ENCODE peak calls at places on chromosomes 1 and 21, in nine cellular contexts. J is osteocyte, Q is MCF 10A, C is pancreas, M is AG09319, F is left ventricle myocardium inferior, T is choroid plexus epithelial cell, K is MM.1S, I is PC-9. W is an unnamed sample.

GRCh38 chr21:38773108-38774061 is 32.3 kb upstream of the ETS2 start:
- DNase-seq in F (no peak), T (peak), J (no peak), M (peak), Q (peak), K (no peak), C (no peak), I (peak), W (no peak)

GRCh38 chr1:168507271-168507670 is 36.5 kb downstream of the XCL2 start:
- DNase-seq in T (no peak), K (no peak), I (no peak), J (no peak), M (no peak), C (no peak), F (no peak), Q (no peak), W (no peak)

GRCh38 chr1:50257940-50258339 is 149.2 kb downstream of the ELAVL4 start:
- DNase-seq in I (no peak), C (no peak), F (no peak), K (no peak), J (no peak), T (no peak), M (no peak), Q (no peak), W (no peak)

GRCh38 chr1:154607084-154607747 is 770 bp downstream of the ADAR start:
- DNase-seq in J (no peak), T (peak), Q (peak), M (no peak), C (no peak), I (peak), K (peak), F (no peak), W (no peak)

GRCh38 chr1:958823-959729 is at the start of gene NOC2L:
- DNase-seq in K (peak), F (peak), J (peak), C (peak), T (peak), Q (peak), M (peak), I (peak), W (peak)

GRCh38 chr1:171486048-171486519 is 754 bp downstream of the PRRC2C start:
- DNase-seq in Q (peak), T (peak), J (no peak), M (peak), C (no peak), K (peak), F (no peak), I (peak), W (peak)

GRCh38 chr1:113966013-113966412 is 13.3 kb upstream of the OLFML3 start:
- DNase-seq in Q (no peak), F (no peak), J (no peak), C (no peak), K (no peak), T (peak), M (no peak), I (no peak), W (no peak)

GRCh38 chr1:22267413-22268257 is 124.7 kb upstream of the WNT4 start:
- DNase-seq in I (no peak), Q (no peak), J (no peak), M (no peak), C (no peak), T (no peak), K (no peak), F (no peak), W (no peak)

GRCh38 chr1:53289050-53289429 is 38.8 kb downstream of the LRP8 start:
- DNase-seq in J (no peak), T (no peak), K (no peak), Q (no peak), C (no peak), F (no peak), M (no peak), I (no peak), W (no peak)

GRCh38 chr1:201404722-201405483 is 5.8 kb upstream of the LAD1 start:
- DNase-seq in C (no peak), K (no peak), T (no peak), Q (no peak), M (no peak), I (no peak), F (no peak), J (no peak), W (no peak)

GRCh38 chr1:206590025-206590834 is 22.0 kb downstream of the EIF2D start:
- DNase-seq in M (no peak), K (no peak), T (peak), J (no peak), F (no peak), C (no peak), I (peak), Q (peak), W (peak)

GRCh38 chr1:62144238-62144831 is 50.3 kb upstream of the L1TD1 start:
- DNase-seq in I (no peak), C (no peak), F (no peak), T (peak), Q (peak), M (peak), J (no peak), K (peak), W (peak)

GRCh38 chr1:223831755-223832636 is 13.8 kb downstream of the TP53BP2 start:
- DNase-seq in Q (peak), J (no peak), K (no peak), T (peak), F (no peak), C (no peak), I (peak), M (no peak), W (no peak)
- TF ChIP-seq CTCF in Q (peak), J (peak), K (no peak), T (no peak), F (no peak), C (no peak), I (no peak), M (no peak), W (no peak)

GRCh38 chr1:24857528-24858133 is 72.4 kb downstream of the RUNX3 start:
- DNase-seq in M (no peak), I (no peak), K (no peak), T (no peak), Q (no peak), F (no peak), J (peak), C (no peak), W (no peak)
- TF ChIP-seq CTCF in M (no peak), I (no peak), K (no peak), T (peak), Q (no peak), F (no peak), J (no peak), C (no peak), W (no peak)

DNA sequence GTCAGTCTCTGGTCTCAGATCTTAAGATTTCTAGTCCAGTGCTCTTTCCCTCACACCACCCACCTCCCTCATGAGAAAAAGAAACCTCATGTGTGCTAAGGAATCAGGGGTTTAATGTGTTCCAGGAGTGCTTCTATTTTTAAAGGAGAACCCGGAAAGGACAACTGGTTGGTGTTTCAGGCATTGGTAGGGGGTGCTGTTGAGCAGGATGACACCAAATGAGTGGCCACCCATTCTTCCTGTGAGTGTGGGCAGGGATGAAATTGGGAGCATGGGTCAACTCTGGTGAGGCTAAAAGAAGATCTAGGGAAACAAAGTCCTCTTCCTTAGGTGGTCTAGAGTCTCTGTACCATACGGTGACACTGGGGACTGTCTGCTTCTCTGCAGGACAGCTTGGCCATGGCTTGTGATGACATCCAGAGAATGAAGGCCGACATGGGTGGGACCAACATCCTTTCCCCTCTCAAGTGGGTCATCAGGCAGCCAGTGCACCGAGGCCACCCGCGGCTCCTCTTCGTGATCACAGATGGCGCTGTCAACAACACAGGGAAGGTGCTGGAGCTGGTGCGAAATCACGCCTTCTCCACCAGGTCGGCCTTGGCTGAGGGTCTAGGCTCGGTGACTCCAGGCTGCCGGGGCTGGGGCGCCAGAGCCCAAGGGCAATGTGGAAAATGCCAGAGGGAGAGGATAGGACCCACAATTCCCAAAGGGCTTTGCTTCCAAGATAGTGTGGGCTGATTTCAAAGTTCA is 39.3 kb downstream of the VWA5B1 start:
- DNase-seq in M (no peak), T (no peak), Q (peak), K (no peak), J (no peak), F (no peak), I (no peak), C (no peak), W (no peak)
- TF ChIP-seq CTCF in M (no peak), T (peak), Q (no peak), K (peak), J (no peak), F (no peak), I (no peak), C (no peak), W (no peak)

DNA sequence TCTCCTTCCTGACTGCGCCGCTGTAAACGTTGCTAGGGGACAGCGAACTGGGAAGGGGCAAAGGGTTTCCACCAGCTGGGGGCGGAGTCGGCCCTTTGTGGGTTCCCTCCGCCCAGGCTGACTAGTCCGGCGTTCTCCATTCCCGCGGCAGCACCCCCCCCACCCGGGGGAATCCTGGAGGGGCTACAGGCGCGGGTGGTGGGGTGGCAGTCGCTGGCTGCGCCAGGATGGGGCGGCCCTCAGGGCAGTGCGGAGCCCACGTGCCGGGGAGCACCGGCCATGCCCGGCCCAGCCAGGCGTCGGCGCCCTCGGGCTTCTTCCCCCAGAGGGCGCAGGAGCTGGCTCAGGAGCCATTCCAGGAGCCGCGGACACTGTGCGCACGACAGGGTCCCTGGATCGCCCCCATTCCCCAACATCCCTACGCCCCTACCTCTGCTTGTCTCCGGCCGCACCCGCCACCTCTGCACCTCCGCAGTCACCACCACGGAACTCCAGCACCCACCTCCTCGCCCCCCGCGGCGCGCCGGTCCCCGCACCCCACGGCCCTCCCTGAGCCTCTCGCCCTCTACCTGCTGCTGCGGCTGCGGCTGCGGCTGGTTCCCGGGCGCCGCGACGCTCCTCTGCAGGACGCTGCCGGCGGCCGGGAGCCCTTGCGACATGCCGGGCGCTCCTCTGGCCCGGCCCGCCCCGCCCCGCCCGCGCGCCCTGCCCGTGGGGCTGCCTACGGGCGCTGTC is 369 bp downstream of the BATF3 start:
- DNase-seq in I (no peak), Q (peak), J (peak), T (peak), M (no peak), C (peak), F (peak), K (peak), W (peak)
- TF ChIP-seq CTCF in I (peak), Q (peak), J (peak), T (peak), M (peak), C (peak), F (peak), K (peak), W (peak)

GRCh38 chr1:84450916-84451315 is 28.1 kb upstream of the RPF1 start:
- DNase-seq in Q (no peak), I (no peak), J (no peak), T (no peak), F (no peak), K (no peak), C (no peak), M (no peak), W (no peak)
- TF ChIP-seq CTCF in Q (no peak), I (no peak), J (no peak), T (no peak), F (no peak), K (no peak), C (no peak), M (no peak), W (no peak)

GRCh38 chr1:2520806-2521205 is 5.6 kb downstream of the PANK4 start:
- DNase-seq in M (no peak), J (no peak), K (no peak), I (no peak), Q (no peak), C (no peak), T (no peak), F (no peak), W (no peak)

GRCh38 chr1:2522230-2522629 is 4.2 kb downstream of the PANK4 start:
- DNase-seq in C (no peak), J (no peak), F (no peak), T (no peak), K (no peak), Q (no peak), M (no peak), I (no peak), W (no peak)

GRCh38 chr1:2523891-2524609 is 2.3 kb downstream of the PANK4 start:
- DNase-seq in C (no peak), I (no peak), F (no peak), J (no peak), T (no peak), K (no peak), M (no peak), Q (no peak), W (no peak)

GRCh38 chr1:2525524-2525895 is 886 bp downstream of the PANK4 start:
- DNase-seq in K (no peak), F (no peak), I (no peak), C (no peak), J (no peak), M (no peak), Q (no peak), T (no peak), W (no peak)

DNA sequence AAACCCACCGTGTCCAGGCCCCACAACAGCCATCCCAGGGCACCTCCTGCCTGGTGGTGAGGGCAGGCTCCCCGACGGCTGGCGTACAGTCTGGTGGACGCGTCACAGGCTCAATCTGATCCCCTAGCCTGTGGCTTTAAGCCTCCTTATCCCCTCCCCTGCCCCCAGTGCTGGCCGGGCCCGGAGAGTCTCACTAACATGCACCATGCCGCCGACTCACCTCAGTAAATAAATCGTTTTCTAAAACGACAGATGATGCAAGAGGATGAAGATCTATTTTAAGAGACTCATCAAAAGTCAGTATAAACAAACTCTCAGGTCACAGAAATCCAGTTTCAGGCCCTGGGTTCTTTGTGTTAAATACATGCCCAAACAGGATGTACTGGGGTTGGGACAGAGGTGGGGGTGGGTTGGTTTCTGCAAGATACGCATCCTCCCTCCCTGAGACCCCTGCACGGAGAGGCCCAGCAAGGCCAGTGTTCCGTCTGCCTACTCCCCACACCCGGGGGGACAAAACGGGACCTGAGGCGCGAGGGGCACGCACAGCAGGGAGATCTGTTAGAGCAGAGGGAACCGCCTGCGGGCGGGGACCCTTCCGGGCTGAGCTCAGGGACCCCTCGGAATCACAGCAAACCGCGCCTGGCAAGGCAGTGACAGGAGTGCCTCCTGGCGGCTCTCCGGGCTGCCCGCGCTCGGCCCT is 3.1 kb downstream of the PANK4 start:
- DNase-seq in Q (no peak), K (no peak), I (no peak), M (no peak), J (no peak), F (no peak), T (no peak), C (no peak), W (no peak)
- TF ChIP-seq CTCF in Q (no peak), K (no peak), I (no peak), M (no peak), J (no peak), F (no peak), T (peak), C (no peak), W (no peak)

GRCh38 chr1:195804547-195804946 is 803.7 kb downstream of the KCNT2 start:
- DNase-seq in J (no peak), F (no peak), I (no peak), M (no peak), T (no peak), K (peak), C (no peak), Q (peak), W (no peak)
- TF ChIP-seq CTCF in J (peak), F (no peak), I (peak), M (no peak), T (peak), K (peak), C (no peak), Q (peak), W (no peak)